ENCODE peak calls at places on chromosomes 3 and 15, in eight cellular contexts. S is Caco-2, Q is fibroblast of pulmonary artery, L is mammary epithelial cell, D is tibial artery, V is body of pancreas, K is transverse colon, F is IMR-90. H is an unnamed sample.

GRCh38 chr3:11558461-11558903 is 85.2 kb downstream of the VGLL4 start:
- DNase-seq in S (no peak), Q (no peak), L (no peak), D (no peak), V (peak; percentile 5), K (no peak), F (no peak), H (no peak)

GRCh38 chr15:74828835-74829234 is 2.4 kb downstream of the CPLX3 start:
- DNase-seq in S (no peak), Q (no peak), L (no peak), D (no peak), V (no peak), K (no peak), F (no peak), H (no peak)

GRCh38 chr15:51443282-51443914 is 101.9 kb downstream of the GLDN start:
- DNase-seq in S (no peak), Q (no peak), L (no peak), D (no peak), V (no peak), K (no peak), F (no peak), H (no peak)

GRCh38 chr3:61936344-61936937 is 375.1 kb downstream of the PTPRG start:
- DNase-seq in S (no peak), Q (peak; percentile 42), L (no peak), D (no peak), V (peak; percentile 8), K (peak; percentile 13), F (peak; percentile 15), H (no peak)

GRCh38 chr3:126424039-126424717 is 29.5 kb downstream of the CFAP100 start:
- DNase-seq in S (peak; percentile 27), Q (no peak), L (no peak), D (no peak), V (no peak), K (no peak), F (no peak), H (no peak)

GRCh38 chr3:111069974-111070751 is 1.5 kb upstream of the NECTIN3 start:
- DNase-seq in S (no peak), Q (peak; percentile 24), L (no peak), D (peak; percentile 32), V (peak; percentile 32), K (peak; percentile 22), F (peak; percentile 30), H (no peak)

GRCh38 chr15:40421246-40422157 is 15.9 kb downstream of the IVD start:
- DNase-seq in S (peak; percentile 79), Q (peak; percentile 72), L (peak; percentile 57), D (peak; percentile 65), V (peak; percentile 82), K (peak; percentile 85), F (peak; percentile 52), H (no peak)

GRCh38 chr15:62521396-62521795 is 356.3 kb upstream of the C2CD4B start:
- DNase-seq in S (no peak), Q (no peak), L (no peak), D (no peak), V (no peak), K (no peak), F (no peak), H (no peak)

GRCh38 chr3:158105710-158106438 is at the start of gene SHOX2:
- DNase-seq in S (peak; percentile 53), Q (peak; percentile 53), L (peak; percentile 56), D (peak; percentile 68), V (peak; percentile 28), K (peak; percentile 41), F (peak; percentile 46), H (no peak)

GRCh38 chr3:158109295-158109803 is 540 bp upstream of the RSRC1 start:
- DNase-seq in S (no peak), Q (no peak), L (no peak), D (no peak), V (no peak), K (no peak), F (no peak), H (no peak)

GRCh38 chr3:158106773-158107461 is 697 bp upstream of the SHOX2 start:
- DNase-seq in S (no peak), Q (no peak), L (peak; percentile 9), D (peak; percentile 35), V (no peak), K (no peak), F (no peak), H (no peak)

GRCh38 chr3:158108596-158108995 is 1.3 kb upstream of the RSRC1 start:
- DNase-seq in S (no peak), Q (no peak), L (no peak), D (no peak), V (no peak), K (no peak), F (no peak), H (no peak)

DNA sequence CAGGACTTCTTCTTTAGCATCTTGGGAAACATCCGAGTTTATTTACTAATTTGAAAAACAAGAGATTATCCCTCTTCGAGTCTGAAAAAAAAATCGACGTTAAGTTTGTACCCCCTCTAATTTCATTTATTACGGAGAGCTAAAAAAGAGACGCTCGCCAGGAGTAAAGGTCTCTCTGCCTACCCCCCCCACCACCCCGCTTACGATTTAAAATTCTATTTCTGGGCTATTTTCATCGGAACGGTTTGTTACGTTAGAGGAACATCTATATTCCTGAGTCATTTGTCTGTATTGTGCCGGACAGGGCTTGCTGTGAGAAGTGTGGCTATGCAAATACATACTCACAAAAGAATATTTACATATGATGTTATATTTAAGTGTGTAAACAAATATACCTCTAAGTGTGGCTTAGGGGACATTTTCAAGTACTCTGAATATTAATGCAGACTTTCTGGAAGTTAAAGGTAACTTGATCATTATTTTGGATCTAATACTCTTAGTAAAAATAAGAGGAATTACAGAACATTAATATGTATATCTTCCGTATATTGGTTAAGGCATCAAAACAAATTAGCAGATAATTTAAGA is 1.4 kb upstream of the SHOX2 start:
- DNase-seq in S (no peak), Q (no peak), L (no peak), D (no peak), V (no peak), K (no peak), F (no peak), H (no peak)
- H3K4me3 ChIP-seq in S (no peak overlapping the region), Q (peak overlapping the region; percentile 62), L (no peak overlapping the region), D (peak overlapping the region; percentile 79), V (no peak overlapping the region), K (no peak overlapping the region), F (peak overlapping the region; percentile 64), H (peak overlapping the region; percentile 88)

GRCh38 chr15:88382482-88382983 is 84.7 kb downstream of the MRPL46 start:
- DNase-seq in S (no peak), Q (no peak), L (peak; percentile 13), D (no peak), V (peak; percentile 18), K (no peak), F (no peak), H (no peak)

GRCh38 chr15:88376574-88377174 is 90.5 kb downstream of the MRPL46 start:
- DNase-seq in S (no peak), Q (peak; percentile 39), L (peak; percentile 20), D (no peak), V (no peak), K (no peak), F (peak; percentile 54), H (no peak)

GRCh38 chr15:88375234-88375926 is 91.8 kb downstream of the MRPL46 start:
- DNase-seq in S (no peak), Q (peak; percentile 64), L (peak; percentile 58), D (no peak), V (no peak), K (no peak), F (peak; percentile 74), H (peak; percentile 53)

GRCh38 chr15:88377509-88377908 is 89.7 kb downstream of the MRPL46 start:
- DNase-seq in S (no peak), Q (no peak), L (no peak), D (no peak), V (no peak), K (no peak), F (no peak), H (no peak)

DNA sequence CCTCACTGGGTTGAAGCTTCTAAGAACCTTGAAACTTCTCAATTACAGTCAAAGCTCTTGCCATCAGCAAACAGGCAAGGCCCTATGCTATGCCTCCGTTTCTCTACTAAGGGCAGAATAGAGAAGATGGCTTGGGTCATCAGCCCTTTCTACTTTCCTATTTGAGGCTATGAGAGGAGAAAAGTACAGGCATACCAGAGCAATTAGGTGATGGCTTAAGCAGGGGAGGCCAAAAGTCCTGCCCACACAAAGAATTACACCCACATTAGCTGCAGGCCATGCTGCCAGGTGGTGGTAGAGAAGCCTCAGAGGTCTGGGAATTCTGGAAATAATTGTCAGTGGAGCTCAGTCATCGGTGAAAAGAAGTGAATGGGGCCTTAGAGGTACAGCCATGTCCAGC is 88.9 kb downstream of the MRPL46 start:
- DNase-seq in S (no peak), Q (no peak), L (peak; percentile 69), D (no peak), V (no peak), K (no peak), F (peak; percentile 37), H (peak; percentile 24)
- TF ChIP-seq CTCF in S (no peak), Q (no peak), L (no peak), D (no peak), V (no peak), K (no peak), F (no peak), H (no peak)

DNA sequence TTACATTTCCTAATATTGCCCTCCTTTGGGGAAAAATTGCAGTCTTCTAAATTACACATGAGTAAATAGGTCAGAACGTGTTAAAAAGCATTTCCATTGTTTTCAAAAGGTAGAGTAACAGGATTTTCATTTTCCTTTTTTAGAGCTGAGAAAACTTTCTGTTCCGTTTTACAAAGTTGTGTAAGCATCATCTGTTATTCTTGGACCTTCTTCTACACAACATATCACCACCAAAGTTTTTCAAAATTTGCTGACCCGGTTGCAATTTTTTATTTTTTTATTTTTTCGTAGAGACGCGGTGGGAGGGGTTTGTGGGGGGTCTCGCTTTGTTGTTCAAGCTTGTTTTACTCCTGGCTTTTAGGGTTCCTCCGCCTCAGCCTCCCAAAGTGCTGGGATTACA is 1.1 kb downstream of the CCDC39 start:
- DNase-seq in S (no peak), Q (no peak), L (no peak), D (no peak), V (no peak), K (no peak), F (no peak), H (no peak)
- H3K4me3 ChIP-seq in S (no peak overlapping the region), Q (no peak overlapping the region), L (no peak overlapping the region), D (no peak overlapping the region), V (no peak overlapping the region), K (no peak overlapping the region), F (no peak overlapping the region), H (no peak overlapping the region)

GRCh38 chr3:121821421-121822199 is 13.2 kb downstream of the IQCB1 start:
- DNase-seq in S (no peak), Q (peak; percentile 87), L (no peak), D (no peak), V (no peak), K (no peak), F (peak; percentile 64), H (no peak)

GRCh38 chr3:121822973-121823372 is 11.9 kb downstream of the IQCB1 start:
- DNase-seq in S (no peak), Q (no peak), L (no peak), D (no peak), V (no peak), K (no peak), F (no peak), H (no peak)

GRCh38 chr3:121817753-121818152 is 17.1 kb downstream of the IQCB1 start:
- DNase-seq in S (no peak), Q (peak; percentile 1), L (no peak), D (no peak), V (no peak), K (no peak), F (no peak), H (no peak)

GRCh38 chr3:121819236-121819635 is 15.6 kb downstream of the IQCB1 start:
- DNase-seq in S (no peak), Q (no peak), L (no peak), D (no peak), V (no peak), K (no peak), F (no peak), H (no peak)

DNA sequence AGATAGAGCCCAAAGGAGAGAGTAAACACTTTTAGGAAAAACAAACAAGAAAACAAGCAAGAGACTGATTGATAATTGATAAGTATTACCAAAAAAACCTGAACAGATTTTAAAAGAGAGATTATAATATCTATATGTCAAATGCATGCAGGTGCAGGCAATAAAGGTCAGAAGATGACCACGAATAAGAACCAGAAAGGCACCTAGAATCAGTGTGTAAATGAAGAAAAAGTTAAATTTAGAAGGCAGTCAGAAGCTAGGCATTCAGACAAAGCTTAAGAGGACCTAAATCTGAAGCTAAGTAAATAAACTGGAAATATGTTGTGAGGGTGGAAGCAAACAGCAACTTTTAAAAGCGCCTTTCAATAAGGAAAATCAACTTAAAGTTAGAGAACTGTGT is 16.3 kb downstream of the IQCB1 start:
- DNase-seq in S (no peak), Q (no peak), L (no peak), D (no peak), V (no peak), K (no peak), F (no peak), H (no peak)
- TF ChIP-seq CTCF in S (no peak), Q (no peak), L (no peak), D (no peak), V (no peak), K (no peak), F (no peak), H (no peak)

H was measured in AG04449.